ENCODE peak calls at places on chromosomes 3 and 15, in eight cellular contexts. K is breast epithelium; D is AG10803; N is B cell; O is epithelial cell of esophagus; J is HFFc6; L is activated B cell treated with CpG ODN at 0.5 μM for 24 hours; P is CD8-positive, alpha-beta T cell. E is an unnamed sample.

GRCh38 chr15:39432007-39432406 is 148.9 kb upstream of the THBS1 start:
- DNase-seq in K (no peak), D (no peak), N (no peak), O (no peak), J (no peak), L (no peak), P (no peak), E (no peak)

GRCh38 chr15:34248190-34248589 is 23.4 kb downstream of the EMC4 start:
- DNase-seq in K (no peak), D (no peak), N (no peak), O (no peak), J (no peak), L (no peak), P (no peak), E (no peak)

GRCh38 chr15:58453931-58454793 is 22.4 kb downstream of the LIPC start:
- DNase-seq in K (no peak), D (no peak), N (no peak), O (no peak), J (no peak), L (no peak), P (no peak), E (no peak)

GRCh38 chr15:100099976-100100375 is 241.8 kb downstream of the ADAMTS17 start:
- DNase-seq in K (no peak), D (no peak), N (no peak), O (no peak), J (no peak), L (no peak), P (no peak), E (no peak)

GRCh38 chr15:38255690-38256089 is 3.1 kb downstream of the SPRED1 start:
- DNase-seq in K (no peak), D (no peak), N (no peak), O (no peak), J (no peak), L (no peak), P (no peak), E (no peak)

GRCh38 chr15:94125131-94125530 is 106.2 kb upstream of the MCTP2 start:
- DNase-seq in K (no peak), D (peak; percentile 17), N (no peak), O (no peak), J (peak; percentile 54), L (no peak), P (no peak), E (no peak)

GRCh38 chr3:120326784-120327183 is 22.4 kb downstream of the LRRC58 start:
- DNase-seq in K (no peak), D (no peak), N (no peak), O (no peak), J (no peak), L (no peak), P (no peak), E (no peak)

GRCh38 chr3:139491966-139492365 is 15.7 kb upstream of the RBP2 start:
- DNase-seq in K (no peak), D (no peak), N (no peak), O (no peak), J (no peak), L (no peak), P (no peak), E (no peak)

GRCh38 chr3:101810023-101810415 is 31.0 kb downstream of the NXPE3 start:
- DNase-seq in K (no peak), D (no peak), N (no peak), O (no peak), J (no peak), L (no peak), P (no peak), E (no peak)

GRCh38 chr15:23567921-23568320 is 2.4 kb downstream of the MKRN3 start:
- DNase-seq in K (no peak), D (no peak), N (no peak), O (no peak), J (no peak), L (no peak), P (no peak), E (no peak)

GRCh38 chr15:68528891-68529290 is 49.9 kb upstream of the CORO2B start:
- DNase-seq in K (no peak), D (no peak), N (no peak), O (no peak), J (no peak), L (no peak), P (no peak), E (peak; percentile 22)

GRCh38 chr3:126469479-126469878 is 6.2 kb downstream of the ZXDC start:
- DNase-seq in K (no peak), D (no peak), N (no peak), O (no peak), J (no peak), L (no peak), P (no peak), E (no peak)

GRCh38 chr3:142902356-142902755 is 13.5 kb upstream of the PCOLCE2 start:
- DNase-seq in K (no peak), D (no peak), N (no peak), O (no peak), J (no peak), L (no peak), P (no peak), E (no peak)

GRCh38 chr3:142907996-142908395 is 19.1 kb upstream of the PCOLCE2 start:
- DNase-seq in K (no peak), D (no peak), N (no peak), O (no peak), J (no peak), L (no peak), P (no peak), E (no peak)

GRCh38 chr3:142909282-142909681 is 20.4 kb upstream of the PCOLCE2 start:
- DNase-seq in K (no peak), D (no peak), N (no peak), O (no peak), J (no peak), L (no peak), P (no peak), E (no peak)

GRCh38 chr3:142910280-142910679 is 21.4 kb upstream of the PCOLCE2 start:
- DNase-seq in K (no peak), D (no peak), N (no peak), O (no peak), J (no peak), L (no peak), P (no peak), E (no peak)

DNA sequence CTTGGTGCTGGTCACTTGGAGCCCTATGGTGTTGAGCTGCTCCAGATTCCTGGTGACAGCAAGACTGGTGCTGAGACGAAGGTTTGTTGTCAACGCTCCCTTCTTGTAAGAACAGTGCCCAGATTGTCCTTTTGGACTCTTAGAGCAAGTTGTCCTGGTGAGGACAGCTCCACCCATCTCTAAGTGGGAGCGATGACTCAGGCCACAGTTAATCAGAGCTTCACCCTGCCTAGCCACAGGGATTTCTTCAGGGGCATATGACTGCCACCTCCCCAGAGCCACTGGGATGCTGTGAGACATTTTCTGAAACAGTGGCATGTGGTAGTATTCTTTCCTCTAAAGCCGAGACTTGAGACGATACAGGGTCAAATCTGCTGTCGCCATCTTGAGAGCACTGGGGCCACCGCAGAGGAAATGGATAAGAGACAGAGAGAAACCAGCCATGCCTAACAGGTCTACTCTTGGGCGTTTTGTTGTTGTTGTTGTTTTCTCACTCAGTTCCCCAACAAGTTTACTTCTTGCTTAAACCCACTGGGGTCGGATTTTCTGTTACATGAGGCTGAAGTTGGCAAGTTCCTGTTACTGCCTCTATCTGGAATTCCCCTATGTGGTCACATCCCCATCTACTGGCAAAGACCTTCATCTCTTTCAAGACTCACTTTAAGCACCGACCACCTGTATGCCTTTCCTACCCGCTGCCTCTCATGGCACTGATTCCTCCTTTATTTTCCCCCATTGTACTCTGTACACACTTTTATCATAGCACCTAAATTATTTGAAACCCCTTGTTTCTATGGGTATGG is 16.0 kb upstream of the PCOLCE2 start:
- DNase-seq in K (no peak), D (no peak), N (peak; percentile 49), O (peak; percentile 68), J (peak; percentile 12), L (no peak), P (no peak), E (peak; percentile 59)
- TF ChIP-seq CTCF in K (no peak), D (no peak), N (no peak), O (peak; percentile 15), J (peak; percentile 30), L (no peak), P (no peak), E (peak; percentile 11)

GRCh38 chr3:129323651-129324294 is 45.1 kb downstream of the HMCES start:
- DNase-seq in K (no peak), D (no peak), N (peak; percentile 79), O (no peak), J (no peak), L (no peak), P (no peak), E (no peak)
- TF ChIP-seq CTCF in K (no peak), D (peak; percentile 23), N (peak; percentile 50), O (no peak), J (peak; percentile 30), L (no peak), P (no peak), E (peak; percentile 17)

DNA sequence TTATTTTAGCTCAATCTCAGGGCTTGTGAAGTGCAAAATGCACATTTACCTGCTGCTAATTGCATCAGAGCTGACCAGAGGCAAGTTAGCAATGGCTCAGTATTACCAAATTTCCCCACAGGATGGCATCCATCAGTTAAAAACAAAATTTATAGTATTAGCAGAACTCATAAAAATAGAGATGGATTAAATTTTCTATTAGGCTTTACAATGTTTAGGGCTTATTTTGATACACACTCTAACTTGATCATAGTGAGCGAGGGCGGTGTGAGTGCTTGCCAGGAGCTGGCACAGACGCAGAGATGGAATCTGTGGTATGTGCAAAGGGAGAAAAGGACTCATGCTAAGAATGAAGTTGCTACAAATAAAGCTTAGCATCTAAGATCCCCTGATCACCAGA is 241.0 kb downstream of the NSUN3 start:
- DNase-seq in K (peak; percentile 20), D (peak; percentile 23), N (no peak), O (no peak), J (no peak), L (no peak), P (no peak), E (no peak)
- TF ChIP-seq CTCF in K (no peak), D (no peak), N (no peak), O (peak; percentile 31), J (peak; percentile 48), L (no peak), P (no peak), E (no peak)

GRCh38 chr3:98994128-98994762 is 92.8 kb upstream of the DCBLD2 start:
- DNase-seq in K (no peak), D (peak; percentile 70), N (no peak), O (peak; percentile 65), J (peak; percentile 73), L (no peak), P (no peak), E (peak; percentile 60)
- TF ChIP-seq CTCF in K (peak; percentile 66), D (peak; percentile 83), N (no peak), O (peak; percentile 67), J (peak; percentile 91), L (no peak), P (no peak), E (peak; percentile 48)

GRCh38 chr15:97892167-97892938 is 68.2 kb upstream of the ARRDC4 start:
- DNase-seq in K (no peak), D (no peak), N (no peak), O (no peak), J (no peak), L (no peak), P (no peak), E (no peak)
- TF ChIP-seq CTCF in K (no peak), D (no peak), N (no peak), O (no peak), J (no peak), L (no peak), P (no peak), E (no peak)

E was measured in bronchial epithelial cell.